ENCODE peak calls at places on chromosomes 7 and 10, in five cellular contexts. X is H9, S is neuronal stem cell, L is H1, D is mesenchymal stem cell. I is an unnamed sample.

GRCh38 chr10:98028168-98028770 is 2.2 kb downstream of the CRTAC1 start:
- DNase-seq in X (peak), D (peak), S (peak), L (peak), I (peak)

GRCh38 chr10:33217854-33218253 is 116.6 kb downstream of the NRP1 start:
- DNase-seq in D (no peak), X (no peak), L (no peak), S (no peak), I (no peak)

GRCh38 chr7:44881610-44882009 is 3.7 kb downstream of the PURB start:
- DNase-seq in X (no peak), S (no peak), D (peak), L (no peak), I (peak)

GRCh38 chr10:118809372-118809695 is 54.6 kb upstream of the CACUL1 start:
- DNase-seq in X (no peak), S (no peak), L (no peak), D (no peak), I (no peak)

GRCh38 chr10:12793106-12793505 is 208.4 kb downstream of the CCDC3 start:
- DNase-seq in D (peak), L (no peak), S (no peak), X (no peak), I (no peak)

GRCh38 chr7:105691029-105691691 is 109.9 kb upstream of the EFCAB10 start:
- DNase-seq in D (peak), L (no peak), X (peak), S (no peak), I (no peak)

GRCh38 chr7:35623381-35623780 is 71.6 kb downstream of the HERPUD2 start:
- DNase-seq in S (no peak), D (no peak), L (no peak), X (no peak), I (no peak)

GRCh38 chr7:32648408-32649156 is 153.3 kb downstream of the AVL9 start:
- DNase-seq in L (no peak), D (no peak), S (no peak), X (no peak), I (no peak)

GRCh38 chr7:44981035-44981706 is 2.4 kb upstream of the MYO1G start:
- DNase-seq in S (no peak), X (no peak), D (no peak), L (no peak), I (peak)

GRCh38 chr10:37379991-37380390 is 254.6 kb downstream of the ANKRD30A start:
- DNase-seq in X (no peak), L (no peak), D (no peak), S (no peak), I (peak)

GRCh38 chr10:102230861-102231356 is 4.8 kb downstream of the ELOVL3 start:
- DNase-seq in L (peak), D (no peak), S (no peak), X (peak), I (peak)

GRCh38 chr7:2165610-2166594 is 66.8 kb downstream of the MAD1L1 start:
- DNase-seq in D (no peak), S (no peak), X (no peak), L (no peak), I (no peak)

GRCh38 chr10:21368022-21368582 is 157.4 kb downstream of the SKIDA1 start:
- DNase-seq in L (no peak), S (no peak), X (no peak), D (peak), I (no peak)

GRCh38 chr7:6242561-6242960 is 29.9 kb downstream of the CYTH3 start:
- DNase-seq in X (no peak), D (peak), L (no peak), S (no peak), I (no peak)

GRCh38 chr7:1667566-1668485 is 2.3 kb upstream of the ELFN1 start:
- DNase-seq in L (peak), S (peak), X (peak), D (no peak), I (no peak)

GRCh38 chr7:137001041-137001440 is 132.6 kb downstream of the CHRM2 start:
- DNase-seq in L (no peak), X (no peak), S (no peak), D (peak), I (no peak)

GRCh38 chr7:137000621-137001020 is 132.2 kb downstream of the CHRM2 start:
- DNase-seq in D (no peak), L (no peak), S (no peak), X (no peak), I (no peak)

GRCh38 chr7:137001478-137001877 is 133.0 kb downstream of the CHRM2 start:
- DNase-seq in X (no peak), L (no peak), S (no peak), D (no peak), I (no peak)

GRCh38 chr7:136998495-136998894 is 130.0 kb downstream of the CHRM2 start:
- DNase-seq in L (no peak), D (peak), X (no peak), S (no peak), I (no peak)

GRCh38 chr7:136997735-136998134 is 129.3 kb downstream of the CHRM2 start:
- DNase-seq in S (no peak), L (no peak), X (no peak), D (peak), I (no peak)
- H2BK120ac ChIP-seq in S (no peak), L (no peak), X (no peak), D (no peak), I (no peak)

GRCh38 chr7:40772096-40772495 is 637.3 kb downstream of the SUGCT start:
- DNase-seq in S (no peak), L (no peak), X (no peak), D (no peak), I (peak)

GRCh38 chr7:40777913-40778312 is 643.1 kb downstream of the SUGCT start:
- DNase-seq in X (no peak), S (no peak), D (no peak), L (no peak), I (no peak)

GRCh38 chr7:40780431-40780830 is 645.6 kb downstream of the SUGCT start:
- DNase-seq in S (no peak), D (no peak), X (no peak), L (no peak), I (no peak)

DNA sequence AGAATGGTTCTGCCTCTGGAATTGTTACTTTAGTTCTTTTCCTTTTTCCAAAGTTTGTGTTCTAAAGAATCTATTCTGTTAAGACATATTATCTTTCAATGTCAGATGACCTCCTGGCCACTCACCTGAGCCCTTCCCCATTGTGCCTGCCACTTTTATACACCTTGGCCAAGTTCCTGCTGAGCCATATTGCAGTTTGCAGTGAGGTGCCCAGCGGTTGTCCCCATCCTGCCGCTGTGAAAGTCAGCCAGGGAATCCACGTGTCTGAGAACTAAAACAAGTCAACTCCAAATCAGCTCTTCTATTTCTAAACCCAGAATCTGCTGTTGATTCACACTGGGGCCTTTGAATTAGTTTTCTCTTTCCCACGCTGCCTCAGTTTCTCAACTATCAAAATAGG is 641.1 kb downstream of the SUGCT start:
- DNase-seq in X (no peak), S (no peak), L (no peak), D (no peak), I (no peak)
- H2BK12ac ChIP-seq in X (no peak), S (no peak), L (no peak), D (no peak), I (no peak)

GRCh38 chr10:30351502-30351901 is 2.4 kb upstream of the MTPAP start:
- DNase-seq in D (no peak), X (no peak), L (no peak), S (no peak), I (no peak)
- H2BK120ac ChIP-seq in D (no peak), X (no peak), L (no peak), S (no peak), I (no peak)

DNA sequence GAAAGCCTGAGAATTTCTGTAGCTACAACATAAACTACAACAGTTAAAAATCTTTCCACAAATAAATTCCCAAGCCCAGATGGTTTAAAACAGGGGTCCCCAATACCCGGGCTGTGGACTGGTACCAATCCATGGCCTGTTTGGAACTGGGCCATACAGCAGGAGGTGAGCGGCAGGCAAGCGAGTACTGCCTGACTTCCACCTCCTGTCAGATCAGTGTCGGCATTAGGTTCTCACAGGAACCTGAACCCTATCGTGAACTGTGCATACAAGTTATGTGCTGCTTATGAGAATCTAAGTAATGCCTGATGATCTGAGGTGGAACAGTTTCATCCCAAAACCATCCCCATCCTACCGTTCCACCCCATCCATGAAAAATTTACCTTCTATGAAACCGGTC is 160.7 kb upstream of the FEZF1 start:
- DNase-seq in X (no peak), S (no peak), L (no peak), D (no peak), I (no peak)
- H2BK12ac ChIP-seq in X (no peak), S (no peak), L (no peak), D (no peak), I (no peak)

DNA sequence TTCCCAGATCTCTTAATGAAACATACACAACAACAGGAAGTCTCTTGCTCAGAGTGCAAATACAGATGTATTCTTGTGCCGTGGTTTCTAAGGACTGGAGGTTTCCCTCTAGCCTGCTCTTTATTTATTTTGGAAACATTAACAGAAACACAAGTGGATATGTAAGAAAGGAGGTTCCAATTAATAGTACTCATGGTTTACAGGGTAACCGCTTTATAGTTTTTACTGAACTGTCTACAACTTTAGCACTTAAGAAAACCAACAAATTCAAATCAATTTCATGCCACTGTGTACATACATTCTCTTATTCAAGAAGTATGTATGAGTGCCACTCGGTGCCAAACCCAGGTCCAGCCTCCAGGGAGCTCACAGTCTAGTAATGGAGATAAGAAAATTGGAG is 175.9 kb upstream of the AKR1E2 start:
- DNase-seq in D (peak), S (no peak), L (no peak), X (no peak), I (no peak)
- H2BK120ac ChIP-seq in D (no peak), S (no peak), L (no peak), X (no peak), I (no peak)

GRCh38 chr10:94858022-94858421 is 80.4 kb upstream of the CYP2C9 start:
- DNase-seq in X (no peak), S (no peak), L (no peak), D (no peak), I (no peak)
- H2BK12ac ChIP-seq in X (no peak), S (no peak), L (no peak), D (no peak), I (no peak)

GRCh38 chr7:135706858-135707569 is 21.0 kb downstream of the SLC13A4 start:
- DNase-seq in X (no peak), L (no peak), D (no peak), S (no peak), I (peak)
- H2BK120ac ChIP-seq in X (no peak), L (no peak), D (no peak), S (no peak), I (peak)